ENCODE peak calls at places on chromosome 20, in seven cellular contexts. One of them, this sample, is unnamed.

GRCh38 chr20:4161447-4162251 is 146.3 kb upstream of the RNF24 start:
- DNase-seq in adrenal gland: no peak
- DNase-seq in kidney epithelial cell: no peak
- DNase-seq in iPS DF 6.9: no peak
- DNase-seq in CD8-positive, alpha-beta T cell: no peak
- DNase-seq in fibroblast of pulmonary artery: no peak
- DNase-seq in HFF-Myc: no peak
- DNase-seq in this sample: peak

GRCh38 chr20:34037121-34037520 is 43.4 kb downstream of the RALY start:
- DNase-seq in adrenal gland: no peak
- DNase-seq in kidney epithelial cell: no peak
- DNase-seq in iPS DF 6.9: no peak
- DNase-seq in CD8-positive, alpha-beta T cell: peak
- DNase-seq in fibroblast of pulmonary artery: peak
- DNase-seq in HFF-Myc: no peak
- DNase-seq in this sample: no peak

GRCh38 chr20:58627212-58628072 is 23.6 kb upstream of the STX16 start:
- DNase-seq in adrenal gland: no peak
- DNase-seq in kidney epithelial cell: no peak
- DNase-seq in iPS DF 6.9: no peak
- DNase-seq in CD8-positive, alpha-beta T cell: no peak
- DNase-seq in fibroblast of pulmonary artery: no peak
- DNase-seq in HFF-Myc: no peak
- DNase-seq in this sample: no peak

GRCh38 chr20:52349806-52350205 is 158.2 kb upstream of the ZFP64 start:
- DNase-seq in adrenal gland: no peak
- DNase-seq in kidney epithelial cell: no peak
- DNase-seq in iPS DF 6.9: no peak
- DNase-seq in CD8-positive, alpha-beta T cell: no peak
- DNase-seq in fibroblast of pulmonary artery: no peak
- DNase-seq in HFF-Myc: no peak
- DNase-seq in this sample: no peak

GRCh38 chr20:25061103-25061799 is 3.3 kb upstream of the ACSS1 start:
- DNase-seq in adrenal gland: no peak
- DNase-seq in kidney epithelial cell: no peak
- DNase-seq in iPS DF 6.9: no peak
- DNase-seq in CD8-positive, alpha-beta T cell: no peak
- DNase-seq in fibroblast of pulmonary artery: no peak
- DNase-seq in HFF-Myc: no peak
- DNase-seq in this sample: no peak

GRCh38 chr20:45502561-45502960 is 12.9 kb downstream of the SPINT3 start:
- DNase-seq in adrenal gland: no peak
- DNase-seq in kidney epithelial cell: no peak
- DNase-seq in iPS DF 6.9: no peak
- DNase-seq in CD8-positive, alpha-beta T cell: no peak
- DNase-seq in fibroblast of pulmonary artery: no peak
- DNase-seq in HFF-Myc: no peak
- DNase-seq in this sample: no peak

GRCh38 chr20:13017235-13017634 is 8.5 kb downstream of the SPTLC3 start:
- DNase-seq in adrenal gland: peak
- DNase-seq in kidney epithelial cell: no peak
- DNase-seq in iPS DF 6.9: no peak
- DNase-seq in CD8-positive, alpha-beta T cell: no peak
- DNase-seq in fibroblast of pulmonary artery: peak
- DNase-seq in HFF-Myc: no peak
- DNase-seq in this sample: no peak

GRCh38 chr20:11331096-11331495 is 586.6 kb upstream of the BTBD3 start:
- DNase-seq in adrenal gland: no peak
- DNase-seq in kidney epithelial cell: no peak
- DNase-seq in iPS DF 6.9: no peak
- DNase-seq in CD8-positive, alpha-beta T cell: no peak
- DNase-seq in fibroblast of pulmonary artery: no peak
- DNase-seq in HFF-Myc: no peak
- DNase-seq in this sample: no peak

GRCh38 chr20:13119583-13119982 is 101.5 kb upstream of the ISM1 start:
- DNase-seq in adrenal gland: peak
- DNase-seq in kidney epithelial cell: no peak
- DNase-seq in iPS DF 6.9: peak
- DNase-seq in CD8-positive, alpha-beta T cell: peak
- DNase-seq in fibroblast of pulmonary artery: peak
- DNase-seq in HFF-Myc: peak
- DNase-seq in this sample: peak

GRCh38 chr20:11581271-11581670 is 336.4 kb upstream of the BTBD3 start:
- DNase-seq in adrenal gland: no peak
- DNase-seq in kidney epithelial cell: no peak
- DNase-seq in iPS DF 6.9: no peak
- DNase-seq in CD8-positive, alpha-beta T cell: no peak
- DNase-seq in fibroblast of pulmonary artery: peak
- DNase-seq in HFF-Myc: no peak
- DNase-seq in this sample: no peak

GRCh38 chr20:57904706-57905105 is 194.9 kb upstream of the PMEPA1 start:
- DNase-seq in adrenal gland: no peak
- DNase-seq in kidney epithelial cell: no peak
- DNase-seq in iPS DF 6.9: no peak
- DNase-seq in CD8-positive, alpha-beta T cell: no peak
- DNase-seq in fibroblast of pulmonary artery: no peak
- DNase-seq in HFF-Myc: no peak
- DNase-seq in this sample: no peak

GRCh38 chr20:44050925-44051660 is 135.9 kb downstream of the JPH2 start:
- DNase-seq in adrenal gland: no peak
- DNase-seq in kidney epithelial cell: no peak
- DNase-seq in iPS DF 6.9: no peak
- DNase-seq in CD8-positive, alpha-beta T cell: no peak
- DNase-seq in fibroblast of pulmonary artery: no peak
- DNase-seq in HFF-Myc: no peak
- DNase-seq in this sample: no peak

GRCh38 chr20:32527447-32528055 is 57.6 kb downstream of the NOL4L start:
- DNase-seq in adrenal gland: no peak
- DNase-seq in kidney epithelial cell: no peak
- DNase-seq in iPS DF 6.9: no peak
- DNase-seq in CD8-positive, alpha-beta T cell: peak
- DNase-seq in fibroblast of pulmonary artery: no peak
- DNase-seq in HFF-Myc: no peak
- DNase-seq in this sample: no peak

GRCh38 chr20:60784321-60784720 is 467.7 kb upstream of the CDH4 start:
- DNase-seq in adrenal gland: no peak
- DNase-seq in kidney epithelial cell: no peak
- DNase-seq in iPS DF 6.9: no peak
- DNase-seq in CD8-positive, alpha-beta T cell: no peak
- DNase-seq in fibroblast of pulmonary artery: no peak
- DNase-seq in HFF-Myc: no peak
- DNase-seq in this sample: no peak

GRCh38 chr20:21767200-21767738 is 61.8 kb downstream of the PAX1 start:
- DNase-seq in adrenal gland: no peak
- DNase-seq in kidney epithelial cell: no peak
- DNase-seq in iPS DF 6.9: no peak
- DNase-seq in CD8-positive, alpha-beta T cell: no peak
- DNase-seq in fibroblast of pulmonary artery: no peak
- DNase-seq in HFF-Myc: no peak
- DNase-seq in this sample: no peak
- H3K4me3 ChIP-seq in adrenal gland: no peak
- H3K4me3 ChIP-seq in kidney epithelial cell: no peak
- H3K4me3 ChIP-seq in iPS DF 6.9: no peak
- H3K4me3 ChIP-seq in CD8-positive, alpha-beta T cell: no peak
- H3K4me3 ChIP-seq in fibroblast of pulmonary artery: no peak
- H3K4me3 ChIP-seq in HFF-Myc: no peak
- H3K4me3 ChIP-seq in this sample: no peak

GRCh38 chr20:41693136-41693979 is 75.2 kb upstream of the CHD6 start:
- DNase-seq in adrenal gland: peak
- DNase-seq in kidney epithelial cell: peak
- DNase-seq in iPS DF 6.9: peak
- DNase-seq in CD8-positive, alpha-beta T cell: peak
- DNase-seq in fibroblast of pulmonary artery: peak
- DNase-seq in HFF-Myc: peak
- DNase-seq in this sample: peak

GRCh38 chr20:41696428-41696827 is 78.3 kb upstream of the CHD6 start:
- DNase-seq in adrenal gland: peak
- DNase-seq in kidney epithelial cell: no peak
- DNase-seq in iPS DF 6.9: no peak
- DNase-seq in CD8-positive, alpha-beta T cell: no peak
- DNase-seq in fibroblast of pulmonary artery: peak
- DNase-seq in HFF-Myc: no peak
- DNase-seq in this sample: no peak

GRCh38 chr20:41692479-41693135 is 74.4 kb upstream of the CHD6 start:
- DNase-seq in adrenal gland: peak
- DNase-seq in kidney epithelial cell: peak
- DNase-seq in iPS DF 6.9: peak
- DNase-seq in CD8-positive, alpha-beta T cell: peak
- DNase-seq in fibroblast of pulmonary artery: peak
- DNase-seq in HFF-Myc: peak
- DNase-seq in this sample: no peak

GRCh38 chr20:41697861-41698559 is 79.8 kb upstream of the CHD6 start:
- DNase-seq in adrenal gland: peak
- DNase-seq in kidney epithelial cell: no peak
- DNase-seq in iPS DF 6.9: no peak
- DNase-seq in CD8-positive, alpha-beta T cell: no peak
- DNase-seq in fibroblast of pulmonary artery: peak
- DNase-seq in HFF-Myc: no peak
- DNase-seq in this sample: peak

DNA sequence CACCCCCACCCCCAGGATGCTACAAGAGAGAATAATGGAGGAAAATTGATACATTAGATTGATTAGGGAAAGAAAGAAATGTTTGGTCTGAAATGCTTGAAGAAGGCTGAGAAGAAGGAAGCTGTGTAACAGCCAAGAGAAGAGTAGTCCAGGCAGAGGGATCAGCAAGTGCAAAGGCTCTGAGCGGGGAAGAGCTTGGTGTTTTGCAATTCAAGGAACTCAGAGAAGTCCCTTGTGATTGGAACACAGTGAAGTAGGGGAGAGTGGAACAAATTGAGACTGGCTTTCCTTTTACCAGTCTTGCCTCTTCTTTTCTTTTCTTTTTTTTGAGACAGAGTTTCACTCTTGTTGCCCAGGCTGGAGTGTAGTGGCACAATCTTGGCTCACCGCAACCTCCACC is 76.6 kb upstream of the CHD6 start:
- DNase-seq in adrenal gland: no peak
- DNase-seq in kidney epithelial cell: no peak
- DNase-seq in iPS DF 6.9: no peak
- DNase-seq in CD8-positive, alpha-beta T cell: no peak
- DNase-seq in fibroblast of pulmonary artery: no peak
- DNase-seq in HFF-Myc: no peak
- DNase-seq in this sample: no peak
- H3K4me3 ChIP-seq in adrenal gland: no peak
- H3K4me3 ChIP-seq in kidney epithelial cell: no peak
- H3K4me3 ChIP-seq in iPS DF 6.9: no peak
- H3K4me3 ChIP-seq in CD8-positive, alpha-beta T cell: no peak
- H3K4me3 ChIP-seq in fibroblast of pulmonary artery: no peak
- H3K4me3 ChIP-seq in HFF-Myc: no peak
- H3K4me3 ChIP-seq in this sample: no peak

GRCh38 chr20:49913399-49914047 is 1.8 kb downstream of the SPATA2 start:
- DNase-seq in adrenal gland: no peak
- DNase-seq in kidney epithelial cell: no peak
- DNase-seq in iPS DF 6.9: no peak
- DNase-seq in CD8-positive, alpha-beta T cell: no peak
- DNase-seq in fibroblast of pulmonary artery: no peak
- DNase-seq in HFF-Myc: no peak
- DNase-seq in this sample: no peak
- H3K4me3 ChIP-seq in adrenal gland: no peak
- H3K4me3 ChIP-seq in kidney epithelial cell: no peak
- H3K4me3 ChIP-seq in iPS DF 6.9: no peak
- H3K4me3 ChIP-seq in CD8-positive, alpha-beta T cell: no peak
- H3K4me3 ChIP-seq in fibroblast of pulmonary artery: peak
- H3K4me3 ChIP-seq in HFF-Myc: peak
- H3K4me3 ChIP-seq in this sample: no peak

GRCh38 chr20:609371-609964 is 641 bp downstream of the TCF15 start:
- DNase-seq in adrenal gland: no peak
- DNase-seq in kidney epithelial cell: no peak
- DNase-seq in iPS DF 6.9: no peak
- DNase-seq in CD8-positive, alpha-beta T cell: no peak
- DNase-seq in fibroblast of pulmonary artery: no peak
- DNase-seq in HFF-Myc: no peak
- DNase-seq in this sample: no peak
- H3K4me3 ChIP-seq in adrenal gland: no peak
- H3K4me3 ChIP-seq in kidney epithelial cell: no peak
- H3K4me3 ChIP-seq in iPS DF 6.9: peak
- H3K4me3 ChIP-seq in CD8-positive, alpha-beta T cell: no peak
- H3K4me3 ChIP-seq in fibroblast of pulmonary artery: no peak
- H3K4me3 ChIP-seq in HFF-Myc: no peak
- H3K4me3 ChIP-seq in this sample: no peak

DNA sequence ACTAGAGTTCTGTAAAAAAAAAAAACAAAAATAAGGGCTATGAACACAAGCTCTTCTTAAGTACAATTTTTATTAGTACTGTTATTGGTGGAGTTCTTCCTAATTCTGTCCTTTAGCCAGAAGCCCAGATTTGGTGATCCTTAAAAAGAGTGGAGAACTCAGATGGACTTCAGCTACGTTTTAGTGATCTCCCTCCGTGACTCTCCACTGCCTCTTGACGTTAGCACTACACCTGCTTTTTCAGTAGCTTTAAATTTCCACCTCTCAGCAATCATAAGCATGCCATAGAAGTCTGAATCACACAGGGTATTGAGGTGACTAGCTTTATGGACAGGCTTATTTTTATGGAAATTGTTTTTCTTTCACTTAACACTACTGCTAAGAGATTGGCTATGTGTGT is 17.7 kb downstream of the DHX35 start:
- DNase-seq in adrenal gland: no peak
- DNase-seq in kidney epithelial cell: no peak
- DNase-seq in iPS DF 6.9: no peak
- DNase-seq in CD8-positive, alpha-beta T cell: no peak
- DNase-seq in fibroblast of pulmonary artery: no peak
- DNase-seq in HFF-Myc: no peak
- DNase-seq in this sample: no peak
- H3K4me3 ChIP-seq in adrenal gland: no peak
- H3K4me3 ChIP-seq in kidney epithelial cell: no peak
- H3K4me3 ChIP-seq in iPS DF 6.9: no peak
- H3K4me3 ChIP-seq in CD8-positive, alpha-beta T cell: no peak
- H3K4me3 ChIP-seq in fibroblast of pulmonary artery: no peak
- H3K4me3 ChIP-seq in HFF-Myc: no peak
- H3K4me3 ChIP-seq in this sample: no peak

This sample was measured in colonic mucosa.